ENCODE peak calls at places on chromosomes 11 and 22, in six cellular contexts. D is SK-N-SH, K is K562, V is H9, A is mammary epithelial cell, B is GM23248. X is an unnamed sample.

GRCh38 chr22:42645938-42646568 is 3.1 kb downstream of the CYB5R3 start:
- DNase-seq in V (no peak), D (no peak), A (no peak), K (no peak), B (peak; percentile 31), X (peak; percentile 71)

GRCh38 chr22:25023879-25024278 is 71.4 kb downstream of the KIAA1671 start:
- DNase-seq in K (no peak), B (no peak), A (no peak), D (no peak), V (no peak), X (no peak)

GRCh38 chr11:72111803-72112540 is 523 bp downstream of the ANAPC15 start:
- DNase-seq in B (peak; percentile 100), V (peak; percentile 98), K (peak; percentile 90), A (peak; percentile 99), D (peak; percentile 81), X (peak; percentile 96)

GRCh38 chr11:76206327-76207081 is at the start of gene WNT11:
- DNase-seq in B (peak; percentile 69), V (peak; percentile 69), K (peak; percentile 83), A (peak; percentile 20), D (peak; percentile 84), X (peak; percentile 79)

GRCh38 chr11:66509131-66509561 is 1.3 kb upstream of the BBS1 start:
- DNase-seq in K (no peak), A (no peak), V (no peak), D (no peak), B (no peak), X (no peak)

GRCh38 chr11:86934933-86935579 is 20.1 kb downstream of the FZD4 start:
- DNase-seq in V (no peak), K (no peak), D (no peak), B (no peak), A (no peak), X (no peak)

GRCh38 chr11:67316882-67317364 is 13.6 kb downstream of the SSH3 start:
- DNase-seq in A (peak; percentile 72), K (no peak), V (no peak), B (peak; percentile 86), D (no peak), X (no peak)

GRCh38 chr22:43000441-43001175 is 14.3 kb downstream of the PACSIN2 start:
- DNase-seq in B (peak; percentile 71), D (no peak), A (no peak), V (no peak), K (no peak), X (no peak)

GRCh38 chr11:66725646-66726045 is 3.4 kb downstream of the SPTBN2 start:
- DNase-seq in K (no peak), A (no peak), V (no peak), B (no peak), D (no peak), X (no peak)

GRCh38 chr11:8839957-8840945 is 70.7 kb upstream of the AKIP1 start:
- DNase-seq in K (no peak), A (peak; percentile 81), V (peak; percentile 63), B (peak; percentile 25), D (no peak), X (peak; percentile 69)

GRCh38 chr22:50201191-50202129 is 649 bp downstream of the SELENOO start:
- DNase-seq in V (no peak), K (peak; percentile 46), D (no peak), A (no peak), B (peak; percentile 68), X (peak; percentile 45)

GRCh38 chr11:72352859-72353551 is 81.3 kb downstream of the CLPB start:
- DNase-seq in K (peak; percentile 8), D (peak; percentile 51), V (peak; percentile 62), A (peak; percentile 10), B (peak; percentile 82), X (no peak)

GRCh38 chr11:123100378-123101085 is 38.6 kb upstream of the HSPA8 start:
- DNase-seq in V (no peak), D (no peak), A (no peak), B (peak; percentile 64), K (no peak), X (no peak)

GRCh38 chr11:2477936-2478335 is 33.1 kb downstream of the KCNQ1 start:
- DNase-seq in B (no peak), K (no peak), D (no peak), V (no peak), A (no peak), X (no peak)

GRCh38 chr22:29344137-29344536 is 28.6 kb upstream of the RASL10A start:
- DNase-seq in V (no peak), K (no peak), A (peak; percentile 90), B (peak; percentile 90), D (peak; percentile 76), X (no peak)

GRCh38 chr22:25373961-25374360 is 154.5 kb downstream of the CRYBB2 start:
- DNase-seq in A (no peak), B (no peak), V (no peak), D (no peak), K (no peak), X (no peak)

GRCh38 chr11:125071831-125072209 is 8.7 kb downstream of the SLC37A2 start:
- DNase-seq in K (no peak), V (no peak), A (no peak), B (no peak), D (peak; percentile 31), X (no peak)

GRCh38 chr11:3823303-3823702 is 14.9 kb downstream of the PGAP2 start:
- DNase-seq in D (no peak), K (no peak), V (no peak), B (peak; percentile 94), A (peak; percentile 60), X (no peak)

GRCh38 chr11:126914166-126914565 is 86.4 kb downstream of the KIRREL3 start:
- DNase-seq in B (peak; percentile 23), D (no peak), V (no peak), K (no peak), A (no peak), X (no peak)

GRCh38 chr22:17369553-17370035 is 334 bp downstream of the CECR2 start:
- DNase-seq in K (peak; percentile 25), B (peak; percentile 4), V (peak; percentile 56), D (peak; percentile 61), A (no peak), X (no peak)
- H3K9ac ChIP-seq in K (no peak overlapping the region), B (no peak overlapping the region), V (peak overlapping the region; percentile 72), D (no peak overlapping the region), A (no peak overlapping the region), X (no peak overlapping the region)

GRCh38 chr22:22926359-22927195 is 39.0 kb downstream of the IGLL5 start:
- DNase-seq in B (no peak), A (no peak), D (no peak), K (peak; percentile 67), V (no peak), X (no peak)

GRCh38 chr22:22929381-22930221 is 42.0 kb downstream of the IGLL5 start:
- DNase-seq in V (no peak), A (no peak), K (peak; percentile 65), D (no peak), B (no peak), X (no peak)

GRCh38 chr22:22928666-22929380 is 41.2 kb downstream of the IGLL5 start:
- DNase-seq in A (peak; percentile 8), K (peak; percentile 67), V (no peak), D (no peak), B (peak; percentile 80), X (peak; percentile 28)

GRCh38 chr22:22927196-22927887 is 39.7 kb downstream of the IGLL5 start:
- DNase-seq in K (peak; percentile 52), B (peak; percentile 37), V (no peak), D (no peak), A (no peak), X (no peak)

GRCh38 chr22:22927888-22928665 is 40.5 kb downstream of the IGLL5 start:
- DNase-seq in A (no peak), K (peak; percentile 64), V (no peak), B (peak; percentile 17), D (no peak), X (no peak)
- H3K9ac ChIP-seq in A (no peak overlapping the region), K (peak overlapping the region; percentile 29), V (no peak overlapping the region), B (no peak overlapping the region), D (no peak overlapping the region), X (no peak overlapping the region)

GRCh38 chr11:358129-358805 is 11.0 kb upstream of the B4GALNT4 start:
- DNase-seq in K (peak; percentile 11), V (peak; percentile 31), A (no peak), B (no peak), D (no peak), X (no peak)

GRCh38 chr11:356610-357009 is 12.7 kb upstream of the B4GALNT4 start:
- DNase-seq in A (no peak), B (no peak), D (no peak), K (no peak), V (no peak), X (no peak)

GRCh38 chr11:357582-357981 is 11.7 kb upstream of the B4GALNT4 start:
- DNase-seq in A (no peak), V (no peak), K (no peak), B (no peak), D (no peak), X (no peak)

GRCh38 chr11:353315-353857 is 15.9 kb upstream of the B4GALNT4 start:
- DNase-seq in D (no peak), B (peak; percentile 92), A (no peak), K (peak; percentile 44), V (peak; percentile 63), X (peak; percentile 66)

DNA sequence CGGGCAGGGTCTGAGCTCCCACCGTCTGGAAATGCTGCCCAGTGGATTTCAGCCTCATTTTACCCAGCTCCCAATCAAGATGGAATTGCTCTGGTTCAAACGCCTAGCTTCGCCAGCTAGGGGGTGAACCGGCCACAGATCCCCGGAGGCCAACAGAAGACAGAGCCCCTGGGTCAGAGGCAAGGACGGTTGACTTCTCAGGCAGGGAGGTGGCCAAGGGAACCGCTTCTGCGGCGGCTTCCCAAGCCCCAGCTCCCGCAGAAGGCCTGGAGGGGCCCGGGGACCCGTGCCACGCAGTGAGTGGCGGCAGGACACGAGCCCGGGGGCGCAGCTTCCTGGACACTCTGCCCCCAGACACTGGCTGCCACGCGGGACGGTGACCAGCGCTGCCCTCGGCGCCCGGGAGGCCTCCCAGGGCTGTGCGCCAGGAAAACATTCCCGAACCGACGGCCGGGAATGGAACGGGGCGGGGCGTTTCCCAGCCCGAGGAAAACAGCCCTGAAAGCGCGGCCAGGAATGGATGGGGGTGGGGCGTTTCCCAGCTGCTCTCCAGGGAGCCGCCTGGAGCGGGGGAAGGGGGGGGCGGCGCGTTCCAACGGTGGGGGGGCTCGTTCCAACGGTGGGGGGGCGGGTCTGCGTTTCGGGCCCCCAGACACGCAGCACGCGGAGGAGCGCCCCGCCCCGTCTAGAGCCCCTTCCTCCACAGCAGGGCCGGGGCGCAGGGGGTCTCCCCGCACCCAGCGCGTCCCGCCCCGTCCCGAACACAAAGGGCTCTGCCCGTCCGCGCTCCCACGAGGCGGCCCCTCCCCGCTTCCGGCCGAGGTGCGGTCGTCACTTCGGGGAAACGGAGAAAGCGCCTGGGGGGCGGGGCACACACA is 13.5 kb upstream of the B4GALNT4 start:
- DNase-seq in D (peak; percentile 90), B (peak; percentile 96), A (peak; percentile 65), V (peak; percentile 88), K (peak; percentile 90), X (peak; percentile 95)
- H3K9ac ChIP-seq in D (peak overlapping the region; percentile 65), B (peak overlapping the region; percentile 88), A (peak overlapping the region; percentile 37), V (peak overlapping the region; percentile 5), K (peak overlapping the region; percentile 99), X (peak overlapping the region; percentile 57)

DNA sequence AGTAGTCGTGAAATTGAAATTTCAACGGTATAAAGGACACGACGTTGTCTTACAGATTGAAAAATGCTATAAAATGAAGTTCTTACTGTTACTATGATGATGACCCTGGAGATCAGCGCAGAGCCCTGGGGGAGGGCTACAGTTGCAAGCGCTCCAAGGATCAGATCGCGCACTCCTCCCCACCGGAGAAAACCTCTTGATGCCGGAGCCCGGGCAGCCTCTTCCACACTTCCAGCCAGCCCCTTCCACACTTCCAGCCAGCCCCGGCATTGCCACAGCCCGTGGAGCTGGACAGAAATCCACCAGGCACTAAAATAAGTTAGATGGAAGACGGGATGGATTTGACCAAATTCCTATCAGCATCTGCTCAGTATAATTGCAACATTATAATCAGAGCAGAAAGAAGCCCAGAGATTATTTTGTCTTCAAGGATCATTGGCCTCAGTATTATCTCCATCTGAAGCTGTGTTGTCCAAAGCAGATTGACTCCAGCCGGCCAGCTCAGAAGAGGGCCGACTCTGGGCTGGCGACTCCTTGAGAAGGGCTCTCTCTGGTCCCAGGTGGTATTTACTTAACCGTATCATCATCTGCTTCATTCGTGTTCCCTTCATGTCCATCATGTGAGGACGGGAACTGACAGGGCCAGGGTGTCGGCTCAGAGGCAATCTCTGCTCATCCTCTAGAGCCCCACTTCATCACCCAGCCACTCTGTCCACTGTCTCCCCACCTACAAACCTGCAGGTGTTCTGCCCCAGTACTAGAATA is 777 bp upstream of the MICAL3 start:
- DNase-seq in A (no peak), B (no peak), V (no peak), D (peak; percentile 47), K (no peak), X (no peak)
- H3K9ac ChIP-seq in A (no peak overlapping the region), B (peak overlapping the region; percentile 81), V (no peak overlapping the region), D (no peak overlapping the region), K (no peak overlapping the region), X (peak overlapping the region; percentile 61)

X was measured in colonic mucosa.